ENCODE peak calls at places on chromosomes 7 and 10, in six cellular contexts. V, Y, U, K, B and E are unnamed samples.

GRCh38 chr7:30472771-30473392 is 5.7 kb downstream of the NOD1 start:
- DNase-seq in U (peak), K (no peak), B (no peak), V (no peak), Y (no peak), E (no peak)

GRCh38 chr7:73433924-73434700 is 534 bp downstream of the FZD9 start:
- DNase-seq in B (no peak), Y (no peak), V (no peak), K (peak), U (no peak), E (no peak)

GRCh38 chr10:122931088-122931958 is 20.9 kb downstream of the FAM24A start:
- DNase-seq in V (no peak), Y (no peak), K (no peak), U (no peak), B (no peak), E (no peak)

GRCh38 chr7:2959343-2959680 is 84.4 kb downstream of the CARD11 start:
- DNase-seq in Y (no peak), U (no peak), V (no peak), B (no peak), K (no peak), E (no peak)

GRCh38 chr10:98246911-98247820 is 20.8 kb downstream of the LOXL4 start:
- DNase-seq in B (no peak), V (no peak), K (no peak), U (no peak), Y (no peak), E (no peak)

GRCh38 chr10:46787321-46787615 is 124.0 kb upstream of the PTPN20 start:
- DNase-seq in Y (no peak), B (peak), V (no peak), U (no peak), K (peak), E (peak)

GRCh38 chr7:92251181-92251580 is 5.4 kb downstream of the ANKIB1 start:
- DNase-seq in V (no peak), B (no peak), Y (no peak), K (no peak), U (no peak), E (no peak)

GRCh38 chr10:14507156-14507555 is 176.4 kb upstream of the FRMD4A start:
- DNase-seq in B (peak), U (no peak), V (no peak), K (no peak), Y (no peak), E (no peak)

GRCh38 chr10:51709324-51709972 is 10.1 kb upstream of the CSTF2T start:
- DNase-seq in V (no peak), Y (no peak), B (no peak), U (no peak), K (no peak), E (no peak)

GRCh38 chr10:44985175-44985681 is 6.6 kb upstream of the DEPP1 start:
- DNase-seq in B (no peak), K (no peak), V (no peak), Y (no peak), U (no peak), E (no peak)

GRCh38 chr7:113928113-113928512 is 9.3 kb upstream of the PPP1R3A start:
- DNase-seq in B (no peak), V (no peak), K (no peak), U (no peak), Y (no peak), E (no peak)